ENCODE peak calls at places on chromosomes 13 and 19, in four cellular contexts. J is WTC11, K is GM12878, Q is HepG2. R is an unnamed sample.
A peak's percentile ranks its signal among the peaks of the same experiment; 100 is the strongest.

GRCh38 chr13:93235258-93236015 is 8.8 kb downstream of the GPC6 start:
- DNase-seq in J (no peak), K (no peak), Q (no peak), R (no peak)

GRCh38 chr13:84273163-84273562 is 390.9 kb upstream of the SLITRK1 start:
- DNase-seq in J (no peak), K (no peak), Q (no peak), R (no peak)

GRCh38 chr19:40623403-40624239 is 22.5 kb downstream of the LTBP4 start:
- DNase-seq in J (peak; percentile 98), K (no peak), Q (peak; percentile 43), R (peak; percentile 98)

GRCh38 chr13:79869326-79869725 is 388.4 kb downstream of the NDFIP2 start:
- DNase-seq in J (no peak), K (no peak), Q (peak; percentile 54), R (no peak)

GRCh38 chr19:47713046-47714021 is at the start of gene EHD2:
- DNase-seq in J (peak; percentile 72), K (no peak), Q (no peak), R (peak; percentile 90)

GRCh38 chr13:32902898-32903297 is 113.3 kb upstream of the KL start:
- DNase-seq in J (peak; percentile 38), K (no peak), Q (no peak), R (no peak)

GRCh38 chr13:98976941-98977340 is 923 bp downstream of the DOCK9 start:
- DNase-seq in J (no peak), K (no peak), Q (no peak), R (no peak)

GRCh38 chr19:54164369-54165068 is 5.0 kb upstream of the LENG1 start:
- DNase-seq in J (peak; percentile 98), K (no peak), Q (no peak), R (peak; percentile 92)

GRCh38 chr19:1598777-1599459 is 6.3 kb upstream of the MBD3 start:
- DNase-seq in J (no peak), K (no peak), Q (no peak), R (no peak)

GRCh38 chr13:98349731-98350305 is 172.7 kb upstream of the RNF113B start:
- DNase-seq in J (peak; percentile 70), K (no peak), Q (peak; percentile 21), R (no peak)

GRCh38 chr13:37621811-37622361 is 23.3 kb upstream of the POSTN start:
- DNase-seq in J (no peak), K (no peak), Q (no peak), R (no peak)

GRCh38 chr19:18204394-18205179 is 745 bp upstream of the RAB3A start:
- DNase-seq in J (peak; percentile 77), K (no peak), Q (no peak), R (peak; percentile 79)

GRCh38 chr13:39105110-39105509 is 66.9 kb downstream of the NHLRC3 start:
- DNase-seq in J (no peak), K (no peak), Q (no peak), R (no peak)
- TF ChIP-seq CREM in J (no peak), K (no peak), Q (no peak), R (no peak)

GRCh38 chr19:14514215-14514871 is 3.9 kb downstream of the DNAJB1 start:
- DNase-seq in J (no peak), K (no peak), Q (no peak), R (no peak)
- TF ChIP-seq CREM in J (no peak), K (no peak), Q (no peak), R (no peak)

DNA sequence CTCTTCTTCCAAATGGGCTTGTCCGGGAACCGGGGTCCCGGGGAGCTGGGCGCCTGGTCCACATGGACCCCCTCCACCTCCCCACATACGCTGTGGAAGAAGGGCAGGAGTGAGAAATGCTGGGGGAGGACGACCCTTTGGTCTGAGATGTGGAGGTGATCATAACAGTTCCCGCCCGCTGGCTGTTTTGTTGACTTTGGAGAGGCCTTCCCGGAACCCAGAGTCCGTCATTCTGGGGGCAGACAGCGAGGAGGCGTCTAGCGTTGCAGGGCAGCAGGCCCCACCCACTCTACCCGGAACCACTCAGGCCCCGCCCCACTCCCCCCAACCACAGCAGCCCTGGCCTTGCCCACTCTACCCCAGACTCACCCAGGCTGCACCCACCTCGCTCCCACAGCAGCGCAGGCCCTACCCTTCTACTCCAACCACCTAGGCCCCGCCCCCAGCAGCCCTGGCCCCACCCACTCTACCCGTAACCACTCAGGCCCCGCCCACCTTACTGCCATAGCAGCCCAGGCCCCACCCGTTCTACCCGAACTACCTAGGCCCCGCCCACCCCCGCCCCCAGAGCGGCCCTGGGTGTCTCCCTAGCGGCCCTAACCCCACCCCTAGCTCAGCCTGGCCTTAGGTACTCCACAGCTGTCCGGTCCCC is 7.1 kb downstream of the GPR108 start:
- DNase-seq in J (peak; percentile 94), K (no peak), Q (peak; percentile 96), R (peak; percentile 94)
- TF ChIP-seq CREM in J (no peak), K (no peak), Q (no peak), R (peak; percentile 40)

GRCh38 chr19:14959263-14959662 is 18.0 kb downstream of the OR7C2 start:
- DNase-seq in J (no peak), K (no peak), Q (no peak), R (no peak)
- TF ChIP-seq CREM in J (no peak), K (no peak), Q (no peak), R (no peak)

GRCh38 chr19:39097299-39097698 is 13.1 kb downstream of the ACP7 start:
- DNase-seq in J (no peak), K (no peak), Q (no peak), R (no peak)
- TF ChIP-seq CREM in J (no peak), K (no peak), Q (no peak), R (no peak)

DNA sequence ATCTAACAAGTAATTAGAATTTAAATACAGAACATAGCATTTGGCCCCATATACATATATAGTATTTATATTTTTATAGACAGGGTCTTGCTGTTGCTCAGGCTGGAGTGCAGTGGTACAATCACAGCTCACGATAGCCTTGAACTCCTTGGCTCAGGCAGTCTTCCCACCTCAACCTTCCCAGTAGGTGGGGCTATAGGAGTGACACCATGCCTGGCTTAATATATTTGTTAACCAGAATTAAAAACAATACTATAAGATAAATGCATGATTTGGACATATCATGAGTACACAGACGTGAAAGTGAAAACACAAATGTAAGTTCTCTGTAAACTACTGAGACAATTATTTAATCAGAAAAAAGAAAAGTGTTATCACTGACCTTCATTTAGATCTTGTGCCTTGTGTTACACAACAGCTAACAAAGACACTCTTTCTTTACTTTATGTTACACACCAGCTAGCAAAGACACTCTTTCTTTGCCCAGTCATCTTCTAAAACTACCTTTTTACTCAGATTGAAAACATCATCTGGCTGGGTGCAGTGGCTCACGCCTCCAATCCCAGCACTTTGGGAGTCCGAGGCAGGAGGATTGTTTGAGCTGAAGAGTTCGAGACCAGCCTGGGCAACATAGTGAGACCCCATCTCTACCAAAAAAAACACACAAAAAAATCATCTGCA is 22.6 kb downstream of the CARS2 start:
- DNase-seq in J (no peak), K (no peak), Q (peak; percentile 52), R (no peak)
- TF ChIP-seq CREM in J (no peak), K (no peak), Q (no peak), R (no peak)

GRCh38 chr13:114268344-114269280 is 12.8 kb upstream of the UPF3A start:
- DNase-seq in J (no peak), K (no peak), Q (no peak), R (no peak)
- TF ChIP-seq CREM in J (no peak), K (no peak), Q (no peak), R (no peak)

DNA sequence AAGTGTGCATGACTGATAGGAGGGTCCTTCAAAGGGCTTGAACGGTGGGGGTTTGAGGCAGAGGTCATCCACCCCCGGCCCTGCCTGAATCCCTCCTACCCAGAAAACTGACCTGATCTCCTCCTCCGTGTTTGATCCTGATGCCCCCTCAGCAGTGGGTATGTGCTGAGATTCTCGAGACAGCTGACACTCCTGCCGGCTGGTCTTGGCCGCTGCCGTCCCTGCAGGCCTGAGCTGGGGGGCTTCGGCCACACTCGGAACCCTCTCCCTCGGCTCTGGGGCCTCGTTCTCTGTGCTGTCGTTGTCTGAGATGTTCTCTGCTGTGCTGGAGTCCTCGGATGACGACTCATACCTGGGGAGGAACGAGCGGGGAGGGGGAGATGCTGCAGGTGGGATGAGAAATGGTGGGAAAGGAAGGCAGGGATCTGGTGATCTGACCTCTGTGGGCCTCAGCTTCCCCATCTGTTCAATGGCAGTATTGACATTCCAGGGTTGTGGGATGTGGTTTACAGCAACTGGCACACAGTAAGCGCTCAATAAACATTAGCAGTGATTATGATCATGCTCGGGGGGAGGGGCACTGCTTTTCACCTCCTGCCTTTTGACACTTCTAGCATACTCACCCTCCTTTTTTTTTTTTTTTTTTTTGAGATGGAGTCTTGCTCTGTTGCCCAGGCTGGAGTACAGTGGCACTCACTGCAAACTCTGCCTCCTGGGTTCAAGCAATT is 20.7 kb downstream of the KANK2 start:
- DNase-seq in J (no peak), K (no peak), Q (no peak), R (no peak)
- TF ChIP-seq CREM in J (no peak), K (no peak), Q (no peak), R (no peak)

GRCh38 chr19:3950871-3951861 is 18.3 kb downstream of the NMRK2 start:
- DNase-seq in J (no peak), K (no peak), Q (no peak), R (peak; percentile 87)
- TF ChIP-seq CREM in J (no peak), K (no peak), Q (no peak), R (peak; percentile 76)

GRCh38 chr13:22256111-22256639 is 585.3 kb downstream of the FGF9 start:
- DNase-seq in J (no peak), K (no peak), Q (no peak), R (no peak)
- TF ChIP-seq CREM in J (no peak), K (no peak), Q (no peak), R (no peak)

R was measured in K562.